ENCODE peak calls at places on chromosomes 13 and 19, in nine cellular contexts. One of them, this sample, is unnamed. For H3K36me3, the result is how much of the 10 kb centered on the place peaks cover.

GRCh38 chr13:60226507-60226906 is 62.8 kb upstream of the DIAPH3 start:
- DNase-seq in gastrocnemius medialis: no peak
- DNase-seq in BJ: no peak
- DNase-seq in WERI-Rb-1: peak
- DNase-seq in neural progenitor cell: peak
- DNase-seq in heart right ventricle: no peak
- DNase-seq in mammary epithelial cell: peak
- DNase-seq in aorta: no peak
- DNase-seq in SK-N-SH: peak
- DNase-seq in this sample: no peak

GRCh38 chr19:17424743-17425365 is 5.0 kb downstream of the MVB12A start:
- DNase-seq in heart right ventricle: no peak
- DNase-seq in WERI-Rb-1: peak
- DNase-seq in gastrocnemius medialis: no peak
- DNase-seq in neural progenitor cell: peak
- DNase-seq in aorta: peak
- DNase-seq in mammary epithelial cell: no peak
- DNase-seq in SK-N-SH: peak
- DNase-seq in BJ: no peak
- DNase-seq in this sample: no peak

GRCh38 chr19:34502582-34503545 is 21.3 kb downstream of the WTIP start:
- DNase-seq in BJ: no peak
- DNase-seq in gastrocnemius medialis: no peak
- DNase-seq in neural progenitor cell: no peak
- DNase-seq in heart right ventricle: no peak
- DNase-seq in WERI-Rb-1: no peak
- DNase-seq in SK-N-SH: peak
- DNase-seq in mammary epithelial cell: no peak
- DNase-seq in aorta: no peak
- DNase-seq in this sample: no peak

GRCh38 chr19:18204394-18205179 is 745 bp upstream of the RAB3A start:
- DNase-seq in gastrocnemius medialis: peak
- DNase-seq in mammary epithelial cell: no peak
- DNase-seq in aorta: no peak
- DNase-seq in WERI-Rb-1: peak
- DNase-seq in BJ: no peak
- DNase-seq in neural progenitor cell: peak
- DNase-seq in heart right ventricle: peak
- DNase-seq in SK-N-SH: peak
- DNase-seq in this sample: no peak

GRCh38 chr13:27406178-27406939 is 18.1 kb upstream of the GTF3A start:
- DNase-seq in aorta: no peak
- DNase-seq in mammary epithelial cell: peak
- DNase-seq in SK-N-SH: peak
- DNase-seq in neural progenitor cell: peak
- DNase-seq in heart right ventricle: no peak
- DNase-seq in WERI-Rb-1: peak
- DNase-seq in BJ: no peak
- DNase-seq in gastrocnemius medialis: no peak
- DNase-seq in this sample: no peak

GRCh38 chr19:16385296-16385695 is 60.7 kb downstream of the KLF2 start:
- DNase-seq in mammary epithelial cell: no peak
- DNase-seq in heart right ventricle: no peak
- DNase-seq in neural progenitor cell: no peak
- DNase-seq in WERI-Rb-1: no peak
- DNase-seq in BJ: no peak
- DNase-seq in gastrocnemius medialis: no peak
- DNase-seq in SK-N-SH: no peak
- DNase-seq in aorta: no peak
- DNase-seq in this sample: no peak

GRCh38 chr19:29622191-29623070 is 16.3 kb downstream of the POP4 start:
- DNase-seq in SK-N-SH: peak
- DNase-seq in gastrocnemius medialis: no peak
- DNase-seq in BJ: no peak
- DNase-seq in aorta: no peak
- DNase-seq in WERI-Rb-1: no peak
- DNase-seq in neural progenitor cell: peak
- DNase-seq in mammary epithelial cell: no peak
- DNase-seq in heart right ventricle: no peak
- DNase-seq in this sample: no peak

GRCh38 chr13:86882107-86882506 is 789.1 kb upstream of the SLITRK5 start:
- DNase-seq in BJ: no peak
- DNase-seq in WERI-Rb-1: no peak
- DNase-seq in SK-N-SH: no peak
- DNase-seq in neural progenitor cell: no peak
- DNase-seq in heart right ventricle: no peak
- DNase-seq in mammary epithelial cell: no peak
- DNase-seq in aorta: no peak
- DNase-seq in gastrocnemius medialis: no peak
- DNase-seq in this sample: no peak

GRCh38 chr19:15251749-15252397 is 19.6 kb upstream of the EPHX3 start:
- DNase-seq in WERI-Rb-1: peak
- DNase-seq in mammary epithelial cell: peak
- DNase-seq in gastrocnemius medialis: peak
- DNase-seq in neural progenitor cell: peak
- DNase-seq in BJ: peak
- DNase-seq in heart right ventricle: peak
- DNase-seq in aorta: peak
- DNase-seq in SK-N-SH: peak
- DNase-seq in this sample: no peak

GRCh38 chr13:23868521-23868920 is 20.7 kb downstream of the MIPEP start:
- DNase-seq in WERI-Rb-1: no peak
- DNase-seq in BJ: no peak
- DNase-seq in gastrocnemius medialis: no peak
- DNase-seq in aorta: no peak
- DNase-seq in neural progenitor cell: no peak
- DNase-seq in mammary epithelial cell: peak
- DNase-seq in heart right ventricle: no peak
- DNase-seq in SK-N-SH: no peak
- DNase-seq in this sample: no peak

GRCh38 chr19:2047449-2048103 is 3.5 kb downstream of the MKNK2 start:
- DNase-seq in mammary epithelial cell: no peak
- DNase-seq in BJ: no peak
- DNase-seq in gastrocnemius medialis: peak
- DNase-seq in aorta: peak
- DNase-seq in SK-N-SH: no peak
- DNase-seq in neural progenitor cell: peak
- DNase-seq in WERI-Rb-1: no peak
- DNase-seq in heart right ventricle: no peak
- DNase-seq in this sample: peak

GRCh38 chr13:63249411-63249810 is 1833.8 kb upstream of the PCDH20 start:
- DNase-seq in neural progenitor cell: no peak
- DNase-seq in SK-N-SH: no peak
- DNase-seq in mammary epithelial cell: no peak
- DNase-seq in heart right ventricle: no peak
- DNase-seq in WERI-Rb-1: no peak
- DNase-seq in aorta: no peak
- DNase-seq in BJ: no peak
- DNase-seq in gastrocnemius medialis: no peak
- DNase-seq in this sample: no peak

GRCh38 chr13:98461525-98462240 is 115.2 kb downstream of the STK24 start:
- DNase-seq in aorta: peak
- DNase-seq in gastrocnemius medialis: no peak
- DNase-seq in WERI-Rb-1: no peak
- DNase-seq in mammary epithelial cell: no peak
- DNase-seq in heart right ventricle: no peak
- DNase-seq in BJ: no peak
- DNase-seq in SK-N-SH: no peak
- DNase-seq in neural progenitor cell: peak
- DNase-seq in this sample: no peak

GRCh38 chr19:1449467-1450442 is at the start of gene APC2:
- DNase-seq in mammary epithelial cell: no peak
- DNase-seq in heart right ventricle: no peak
- DNase-seq in gastrocnemius medialis: no peak
- DNase-seq in WERI-Rb-1: peak
- DNase-seq in BJ: no peak
- DNase-seq in SK-N-SH: peak
- DNase-seq in neural progenitor cell: peak
- DNase-seq in aorta: no peak
- DNase-seq in this sample: no peak

GRCh38 chr13:110812111-110812868 is 98.8 kb downstream of the ING1 start:
- DNase-seq in BJ: no peak
- DNase-seq in mammary epithelial cell: no peak
- DNase-seq in heart right ventricle: no peak
- DNase-seq in SK-N-SH: no peak
- DNase-seq in WERI-Rb-1: no peak
- DNase-seq in gastrocnemius medialis: no peak
- DNase-seq in aorta: no peak
- DNase-seq in neural progenitor cell: no peak
- DNase-seq in this sample: no peak

GRCh38 chr19:862529-863304 is 3.3 kb downstream of the CFD start:
- DNase-seq in aorta: peak
- DNase-seq in BJ: no peak
- DNase-seq in neural progenitor cell: peak
- DNase-seq in heart right ventricle: no peak
- DNase-seq in WERI-Rb-1: peak
- DNase-seq in mammary epithelial cell: peak
- DNase-seq in gastrocnemius medialis: no peak
- DNase-seq in SK-N-SH: peak
- DNase-seq in this sample: peak

GRCh38 chr19:47374876-47375693 is 26.0 kb downstream of the DHX34 start:
- DNase-seq in BJ: no peak
- DNase-seq in WERI-Rb-1: no peak
- DNase-seq in aorta: no peak
- DNase-seq in neural progenitor cell: no peak
- DNase-seq in SK-N-SH: no peak
- DNase-seq in gastrocnemius medialis: no peak
- DNase-seq in mammary epithelial cell: no peak
- DNase-seq in heart right ventricle: no peak
- DNase-seq in this sample: no peak

GRCh38 chr19:47373246-47374240 is 24.4 kb downstream of the DHX34 start:
- DNase-seq in heart right ventricle: no peak
- DNase-seq in mammary epithelial cell: no peak
- DNase-seq in gastrocnemius medialis: no peak
- DNase-seq in aorta: no peak
- DNase-seq in WERI-Rb-1: no peak
- DNase-seq in neural progenitor cell: no peak
- DNase-seq in SK-N-SH: no peak
- DNase-seq in BJ: no peak
- DNase-seq in this sample: no peak

GRCh38 chr19:47372603-47373002 is 23.5 kb downstream of the DHX34 start:
- DNase-seq in SK-N-SH: no peak
- DNase-seq in gastrocnemius medialis: no peak
- DNase-seq in mammary epithelial cell: no peak
- DNase-seq in BJ: no peak
- DNase-seq in WERI-Rb-1: no peak
- DNase-seq in aorta: no peak
- DNase-seq in neural progenitor cell: no peak
- DNase-seq in heart right ventricle: no peak
- DNase-seq in this sample: no peak

GRCh38 chr19:47369923-47370625 is 21.0 kb downstream of the DHX34 start:
- DNase-seq in gastrocnemius medialis: no peak
- DNase-seq in neural progenitor cell: no peak
- DNase-seq in aorta: no peak
- DNase-seq in SK-N-SH: no peak
- DNase-seq in mammary epithelial cell: no peak
- DNase-seq in heart right ventricle: no peak
- DNase-seq in BJ: no peak
- DNase-seq in WERI-Rb-1: no peak
- DNase-seq in this sample: no peak

DNA sequence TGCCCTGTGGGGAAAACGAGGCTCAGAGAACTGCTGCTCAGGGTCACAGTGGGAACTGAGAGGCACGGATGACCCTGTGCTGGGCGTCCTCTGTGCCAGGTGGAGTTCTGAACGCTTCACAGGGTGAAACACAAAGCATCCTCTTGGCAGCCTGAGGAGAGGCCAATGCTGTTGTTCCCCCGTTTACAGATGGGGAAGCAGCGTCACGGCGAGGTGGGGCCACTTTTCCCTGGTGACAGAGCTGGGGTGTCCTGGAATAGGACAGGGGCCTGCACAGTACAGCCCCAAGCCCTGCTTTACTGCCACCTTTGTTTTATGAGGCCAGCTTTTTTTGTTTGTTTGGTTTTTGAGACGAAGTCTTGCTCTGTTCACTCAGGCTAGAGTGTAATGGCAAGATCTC is 22.2 kb downstream of the DHX34 start:
- DNase-seq in SK-N-SH: no peak
- DNase-seq in gastrocnemius medialis: no peak
- DNase-seq in aorta: no peak
- DNase-seq in WERI-Rb-1: no peak
- DNase-seq in mammary epithelial cell: no peak
- DNase-seq in neural progenitor cell: no peak
- DNase-seq in BJ: no peak
- DNase-seq in heart right ventricle: no peak
- DNase-seq in this sample: no peak
- H3K36me3 ChIP-seq in SK-N-SH: half or more
- H3K36me3 ChIP-seq in gastrocnemius medialis: under half
- H3K36me3 ChIP-seq in aorta: under half
- H3K36me3 ChIP-seq in WERI-Rb-1: half or more
- H3K36me3 ChIP-seq in mammary epithelial cell: under half
- H3K36me3 ChIP-seq in neural progenitor cell: under half
- H3K36me3 ChIP-seq in BJ: under half
- H3K36me3 ChIP-seq in heart right ventricle: half or more
- H3K36me3 ChIP-seq in this sample: half or more

GRCh38 chr19:7888145-7888825 is at the start of gene LRRC8E:
- DNase-seq in BJ: no peak
- DNase-seq in aorta: no peak
- DNase-seq in neural progenitor cell: peak
- DNase-seq in heart right ventricle: no peak
- DNase-seq in gastrocnemius medialis: no peak
- DNase-seq in WERI-Rb-1: no peak
- DNase-seq in mammary epithelial cell: peak
- DNase-seq in SK-N-SH: peak
- DNase-seq in this sample: no peak
- H3K4me3 ChIP-seq in BJ: peak
- H3K4me3 ChIP-seq in aorta: no peak
- H3K4me3 ChIP-seq in neural progenitor cell: peak
- H3K4me3 ChIP-seq in heart right ventricle: peak
- H3K4me3 ChIP-seq in gastrocnemius medialis: no peak
- H3K4me3 ChIP-seq in WERI-Rb-1: no peak
- H3K4me3 ChIP-seq in mammary epithelial cell: peak
- H3K4me3 ChIP-seq in SK-N-SH: no peak
- H3K4me3 ChIP-seq in this sample: no peak

GRCh38 chr19:14127176-14127575 is 9.2 kb downstream of the ASF1B start:
- DNase-seq in heart right ventricle: peak
- DNase-seq in SK-N-SH: no peak
- DNase-seq in neural progenitor cell: no peak
- DNase-seq in gastrocnemius medialis: peak
- DNase-seq in WERI-Rb-1: no peak
- DNase-seq in aorta: no peak
- DNase-seq in mammary epithelial cell: no peak
- DNase-seq in BJ: no peak
- DNase-seq in this sample: no peak
- H3K36me3 ChIP-seq in heart right ventricle: under half
- H3K36me3 ChIP-seq in SK-N-SH: under half
- H3K36me3 ChIP-seq in neural progenitor cell: under half
- H3K36me3 ChIP-seq in gastrocnemius medialis: under half
- H3K36me3 ChIP-seq in WERI-Rb-1: under half
- H3K36me3 ChIP-seq in aorta: under half
- H3K36me3 ChIP-seq in mammary epithelial cell: under half
- H3K36me3 ChIP-seq in BJ: under half
- H3K36me3 ChIP-seq in this sample: under half

GRCh38 chr19:19387108-19387507 is 18.4 kb upstream of the GATAD2A start:
- DNase-seq in mammary epithelial cell: no peak
- DNase-seq in BJ: no peak
- DNase-seq in SK-N-SH: no peak
- DNase-seq in heart right ventricle: no peak
- DNase-seq in neural progenitor cell: no peak
- DNase-seq in aorta: no peak
- DNase-seq in gastrocnemius medialis: no peak
- DNase-seq in WERI-Rb-1: no peak
- DNase-seq in this sample: no peak
- H3K4me3 ChIP-seq in mammary epithelial cell: peak
- H3K4me3 ChIP-seq in BJ: peak
- H3K4me3 ChIP-seq in SK-N-SH: peak
- H3K4me3 ChIP-seq in heart right ventricle: peak
- H3K4me3 ChIP-seq in neural progenitor cell: peak
- H3K4me3 ChIP-seq in aorta: no peak
- H3K4me3 ChIP-seq in gastrocnemius medialis: peak
- H3K4me3 ChIP-seq in WERI-Rb-1: peak
- H3K4me3 ChIP-seq in this sample: peak